ENCODE peak calls at places on chromosomes 5 and 9, in ten cellular contexts. One of them, this sample, is unnamed.

GRCh38 chr5:3778945-3779344 is 183.3 kb downstream of the IRX1 start:
- DNase-seq in glutamatergic neuron: no peak
- DNase-seq in IMR-90: no peak
- DNase-seq in Peyer's patch: no peak
- DNase-seq in ovary: no peak
- DNase-seq in epithelial cell of esophagus: no peak
- DNase-seq in neural crest cell: no peak
- DNase-seq in CD4-positive, alpha-beta T cell: no peak
- DNase-seq in AG09319: no peak
- DNase-seq in upper lobe of right lung: no peak
- DNase-seq in this sample: no peak

GRCh38 chr9:91451431-91452270 is 28.0 kb upstream of the NFIL3 start:
- DNase-seq in glutamatergic neuron: no peak
- DNase-seq in IMR-90: peak
- DNase-seq in Peyer's patch: no peak
- DNase-seq in ovary: no peak
- DNase-seq in epithelial cell of esophagus: peak
- DNase-seq in neural crest cell: no peak
- DNase-seq in CD4-positive, alpha-beta T cell: no peak
- DNase-seq in AG09319: no peak
- DNase-seq in upper lobe of right lung: no peak
- DNase-seq in this sample: no peak

GRCh38 chr9:122837266-122837850 is 9.0 kb upstream of the PDCL start:
- DNase-seq in glutamatergic neuron: no peak
- DNase-seq in IMR-90: no peak
- DNase-seq in Peyer's patch: no peak
- DNase-seq in ovary: no peak
- DNase-seq in epithelial cell of esophagus: no peak
- DNase-seq in neural crest cell: no peak
- DNase-seq in CD4-positive, alpha-beta T cell: no peak
- DNase-seq in AG09319: no peak
- DNase-seq in upper lobe of right lung: no peak
- DNase-seq in this sample: no peak

GRCh38 chr5:1831677-1832313 is 30.6 kb downstream of the NDUFS6 start:
- DNase-seq in glutamatergic neuron: no peak
- DNase-seq in IMR-90: no peak
- DNase-seq in Peyer's patch: peak
- DNase-seq in ovary: no peak
- DNase-seq in epithelial cell of esophagus: no peak
- DNase-seq in neural crest cell: no peak
- DNase-seq in CD4-positive, alpha-beta T cell: no peak
- DNase-seq in AG09319: no peak
- DNase-seq in upper lobe of right lung: peak
- DNase-seq in this sample: no peak

GRCh38 chr9:17322882-17323864 is 188.3 kb downstream of the CNTLN start:
- DNase-seq in glutamatergic neuron: peak
- DNase-seq in IMR-90: no peak
- DNase-seq in Peyer's patch: no peak
- DNase-seq in ovary: no peak
- DNase-seq in epithelial cell of esophagus: no peak
- DNase-seq in neural crest cell: no peak
- DNase-seq in CD4-positive, alpha-beta T cell: no peak
- DNase-seq in AG09319: no peak
- DNase-seq in upper lobe of right lung: no peak
- DNase-seq in this sample: no peak

GRCh38 chr9:130308081-130308571 is 42.6 kb downstream of the HMCN2 start:
- DNase-seq in glutamatergic neuron: no peak
- DNase-seq in IMR-90: no peak
- DNase-seq in Peyer's patch: no peak
- DNase-seq in ovary: no peak
- DNase-seq in epithelial cell of esophagus: no peak
- DNase-seq in neural crest cell: no peak
- DNase-seq in CD4-positive, alpha-beta T cell: no peak
- DNase-seq in AG09319: no peak
- DNase-seq in upper lobe of right lung: no peak
- DNase-seq in this sample: no peak

GRCh38 chr5:169148066-169148740 is 152.7 kb downstream of the SLIT3 start:
- DNase-seq in glutamatergic neuron: no peak
- DNase-seq in IMR-90: no peak
- DNase-seq in Peyer's patch: no peak
- DNase-seq in ovary: no peak
- DNase-seq in epithelial cell of esophagus: no peak
- DNase-seq in neural crest cell: no peak
- DNase-seq in CD4-positive, alpha-beta T cell: no peak
- DNase-seq in AG09319: no peak
- DNase-seq in upper lobe of right lung: no peak
- DNase-seq in this sample: no peak

GRCh38 chr9:87479801-87480201 is 17.9 kb upstream of the DAPK1 start:
- DNase-seq in glutamatergic neuron: no peak
- DNase-seq in IMR-90: no peak
- DNase-seq in Peyer's patch: no peak
- DNase-seq in ovary: no peak
- DNase-seq in epithelial cell of esophagus: no peak
- DNase-seq in neural crest cell: no peak
- DNase-seq in CD4-positive, alpha-beta T cell: no peak
- DNase-seq in AG09319: no peak
- DNase-seq in upper lobe of right lung: peak
- DNase-seq in this sample: no peak

GRCh38 chr9:6641961-6642360 is 3.6 kb downstream of the GLDC start:
- DNase-seq in glutamatergic neuron: no peak
- DNase-seq in IMR-90: no peak
- DNase-seq in Peyer's patch: no peak
- DNase-seq in ovary: no peak
- DNase-seq in epithelial cell of esophagus: peak
- DNase-seq in neural crest cell: no peak
- DNase-seq in CD4-positive, alpha-beta T cell: no peak
- DNase-seq in AG09319: no peak
- DNase-seq in upper lobe of right lung: no peak
- DNase-seq in this sample: no peak

GRCh38 chr5:150155258-150156032 is at the start of gene PDGFRB:
- DNase-seq in glutamatergic neuron: peak
- DNase-seq in IMR-90: peak
- DNase-seq in Peyer's patch: peak
- DNase-seq in ovary: peak
- DNase-seq in epithelial cell of esophagus: peak
- DNase-seq in neural crest cell: peak
- DNase-seq in CD4-positive, alpha-beta T cell: no peak
- DNase-seq in AG09319: peak
- DNase-seq in upper lobe of right lung: peak
- DNase-seq in this sample: peak

GRCh38 chr9:104091708-104092107 is 2.4 kb upstream of the SMC2 start:
- DNase-seq in glutamatergic neuron: no peak
- DNase-seq in IMR-90: peak
- DNase-seq in Peyer's patch: no peak
- DNase-seq in ovary: no peak
- DNase-seq in epithelial cell of esophagus: no peak
- DNase-seq in neural crest cell: no peak
- DNase-seq in CD4-positive, alpha-beta T cell: no peak
- DNase-seq in AG09319: no peak
- DNase-seq in upper lobe of right lung: no peak
- DNase-seq in this sample: no peak

GRCh38 chr5:526456-527088 is 2.3 kb upstream of the SLC9A3 start:
- DNase-seq in glutamatergic neuron: peak
- DNase-seq in IMR-90: no peak
- DNase-seq in Peyer's patch: peak
- DNase-seq in ovary: no peak
- DNase-seq in epithelial cell of esophagus: no peak
- DNase-seq in neural crest cell: no peak
- DNase-seq in CD4-positive, alpha-beta T cell: no peak
- DNase-seq in AG09319: no peak
- DNase-seq in upper lobe of right lung: no peak
- DNase-seq in this sample: no peak

GRCh38 chr5:57441557-57441956 is 41.1 kb downstream of the ACTBL2 start:
- DNase-seq in glutamatergic neuron: no peak
- DNase-seq in IMR-90: peak
- DNase-seq in Peyer's patch: no peak
- DNase-seq in ovary: no peak
- DNase-seq in epithelial cell of esophagus: peak
- DNase-seq in neural crest cell: no peak
- DNase-seq in CD4-positive, alpha-beta T cell: no peak
- DNase-seq in AG09319: peak
- DNase-seq in upper lobe of right lung: no peak
- DNase-seq in this sample: no peak

GRCh38 chr9:98521141-98521540 is 187.6 kb downstream of the GABBR2 start:
- DNase-seq in glutamatergic neuron: no peak
- DNase-seq in IMR-90: peak
- DNase-seq in Peyer's patch: no peak
- DNase-seq in ovary: no peak
- DNase-seq in epithelial cell of esophagus: peak
- DNase-seq in neural crest cell: no peak
- DNase-seq in CD4-positive, alpha-beta T cell: no peak
- DNase-seq in AG09319: no peak
- DNase-seq in upper lobe of right lung: no peak
- DNase-seq in this sample: no peak

GRCh38 chr9:70080481-70081119 is 37.0 kb downstream of the MAMDC2 start:
- DNase-seq in glutamatergic neuron: no peak
- DNase-seq in IMR-90: peak
- DNase-seq in Peyer's patch: no peak
- DNase-seq in ovary: no peak
- DNase-seq in epithelial cell of esophagus: no peak
- DNase-seq in neural crest cell: no peak
- DNase-seq in CD4-positive, alpha-beta T cell: no peak
- DNase-seq in AG09319: peak
- DNase-seq in upper lobe of right lung: no peak
- DNase-seq in this sample: no peak

GRCh38 chr9:127449332-127449966 is 1.8 kb downstream of the RPL12 start:
- DNase-seq in glutamatergic neuron: no peak
- DNase-seq in IMR-90: no peak
- DNase-seq in Peyer's patch: peak
- DNase-seq in ovary: no peak
- DNase-seq in epithelial cell of esophagus: no peak
- DNase-seq in neural crest cell: no peak
- DNase-seq in CD4-positive, alpha-beta T cell: no peak
- DNase-seq in AG09319: no peak
- DNase-seq in upper lobe of right lung: no peak
- DNase-seq in this sample: no peak

GRCh38 chr9:87497604-87498045 is at the start of gene DAPK1:
- DNase-seq in glutamatergic neuron: peak
- DNase-seq in IMR-90: no peak
- DNase-seq in Peyer's patch: peak
- DNase-seq in ovary: peak
- DNase-seq in epithelial cell of esophagus: peak
- DNase-seq in neural crest cell: peak
- DNase-seq in CD4-positive, alpha-beta T cell: no peak
- DNase-seq in AG09319: no peak
- DNase-seq in upper lobe of right lung: peak
- DNase-seq in this sample: peak

GRCh38 chr9:101311759-101312420 is 72.9 kb downstream of the BAAT start:
- DNase-seq in glutamatergic neuron: no peak
- DNase-seq in IMR-90: peak
- DNase-seq in Peyer's patch: no peak
- DNase-seq in ovary: no peak
- DNase-seq in epithelial cell of esophagus: peak
- DNase-seq in neural crest cell: no peak
- DNase-seq in CD4-positive, alpha-beta T cell: no peak
- DNase-seq in AG09319: peak
- DNase-seq in upper lobe of right lung: no peak
- DNase-seq in this sample: peak

GRCh38 chr5:56838409-56839039 is 23.2 kb downstream of the MAP3K1 start:
- DNase-seq in glutamatergic neuron: no peak
- DNase-seq in IMR-90: peak
- DNase-seq in Peyer's patch: no peak
- DNase-seq in ovary: no peak
- DNase-seq in epithelial cell of esophagus: peak
- DNase-seq in neural crest cell: no peak
- DNase-seq in CD4-positive, alpha-beta T cell: no peak
- DNase-seq in AG09319: peak
- DNase-seq in upper lobe of right lung: no peak
- DNase-seq in this sample: no peak

GRCh38 chr5:73303139-73304079 is 130.4 kb downstream of the TMEM174 start:
- DNase-seq in glutamatergic neuron: peak
- DNase-seq in IMR-90: no peak
- DNase-seq in Peyer's patch: peak
- DNase-seq in ovary: no peak
- DNase-seq in epithelial cell of esophagus: no peak
- DNase-seq in neural crest cell: no peak
- DNase-seq in CD4-positive, alpha-beta T cell: no peak
- DNase-seq in AG09319: no peak
- DNase-seq in upper lobe of right lung: no peak
- DNase-seq in this sample: peak
- TF ChIP-seq CTCF in glutamatergic neuron: peak
- TF ChIP-seq CTCF in IMR-90: no peak
- TF ChIP-seq CTCF in Peyer's patch: peak
- TF ChIP-seq CTCF in ovary: no peak
- TF ChIP-seq CTCF in epithelial cell of esophagus: no peak
- TF ChIP-seq CTCF in neural crest cell: peak
- TF ChIP-seq CTCF in CD4-positive, alpha-beta T cell: no peak
- TF ChIP-seq CTCF in AG09319: no peak
- TF ChIP-seq CTCF in upper lobe of right lung: peak
- TF ChIP-seq CTCF in this sample: peak

GRCh38 chr5:135304352-135305221 is 94.4 kb downstream of the MACROH2A1 start:
- DNase-seq in glutamatergic neuron: no peak
- DNase-seq in IMR-90: peak
- DNase-seq in Peyer's patch: no peak
- DNase-seq in ovary: no peak
- DNase-seq in epithelial cell of esophagus: no peak
- DNase-seq in neural crest cell: no peak
- DNase-seq in CD4-positive, alpha-beta T cell: no peak
- DNase-seq in AG09319: no peak
- DNase-seq in upper lobe of right lung: no peak
- DNase-seq in this sample: peak
- TF ChIP-seq CTCF in glutamatergic neuron: no peak
- TF ChIP-seq CTCF in IMR-90: no peak
- TF ChIP-seq CTCF in Peyer's patch: no peak
- TF ChIP-seq CTCF in ovary: no peak
- TF ChIP-seq CTCF in epithelial cell of esophagus: no peak
- TF ChIP-seq CTCF in neural crest cell: no peak
- TF ChIP-seq CTCF in CD4-positive, alpha-beta T cell: no peak
- TF ChIP-seq CTCF in AG09319: no peak
- TF ChIP-seq CTCF in upper lobe of right lung: no peak
- TF ChIP-seq CTCF in this sample: no peak

GRCh38 chr5:83516962-83517750 is 45.6 kb downstream of the VCAN start:
- DNase-seq in glutamatergic neuron: no peak
- DNase-seq in IMR-90: peak
- DNase-seq in Peyer's patch: no peak
- DNase-seq in ovary: no peak
- DNase-seq in epithelial cell of esophagus: no peak
- DNase-seq in neural crest cell: no peak
- DNase-seq in CD4-positive, alpha-beta T cell: no peak
- DNase-seq in AG09319: no peak
- DNase-seq in upper lobe of right lung: no peak
- DNase-seq in this sample: no peak
- TF ChIP-seq CTCF in glutamatergic neuron: no peak
- TF ChIP-seq CTCF in IMR-90: peak
- TF ChIP-seq CTCF in Peyer's patch: no peak
- TF ChIP-seq CTCF in ovary: no peak
- TF ChIP-seq CTCF in epithelial cell of esophagus: no peak
- TF ChIP-seq CTCF in neural crest cell: no peak
- TF ChIP-seq CTCF in CD4-positive, alpha-beta T cell: no peak
- TF ChIP-seq CTCF in AG09319: peak
- TF ChIP-seq CTCF in upper lobe of right lung: no peak
- TF ChIP-seq CTCF in this sample: no peak

DNA sequence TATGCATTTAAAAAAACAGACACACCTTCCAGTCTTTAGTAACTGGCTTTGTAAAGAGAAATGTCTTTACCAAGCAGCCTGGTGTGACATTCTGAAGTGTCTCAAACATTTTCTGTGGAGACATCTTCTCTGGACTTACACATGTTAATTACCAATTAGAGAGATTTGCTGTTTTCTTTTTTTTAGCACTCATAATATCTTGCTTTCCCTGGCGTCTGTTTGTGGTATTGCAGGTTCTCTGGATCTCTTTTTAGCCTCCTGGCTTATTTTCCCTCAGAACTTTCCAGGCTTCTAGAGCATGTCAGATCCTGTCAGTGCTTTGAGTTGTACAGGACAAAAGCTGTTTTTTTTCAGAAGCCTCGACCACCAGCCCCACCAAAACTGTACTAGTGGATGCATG is 92.5 kb downstream of the MSX2 start:
- DNase-seq in glutamatergic neuron: no peak
- DNase-seq in IMR-90: no peak
- DNase-seq in Peyer's patch: no peak
- DNase-seq in ovary: no peak
- DNase-seq in epithelial cell of esophagus: no peak
- DNase-seq in neural crest cell: no peak
- DNase-seq in CD4-positive, alpha-beta T cell: no peak
- DNase-seq in AG09319: no peak
- DNase-seq in upper lobe of right lung: no peak
- DNase-seq in this sample: no peak
- TF ChIP-seq CTCF in glutamatergic neuron: peak
- TF ChIP-seq CTCF in IMR-90: no peak
- TF ChIP-seq CTCF in Peyer's patch: no peak
- TF ChIP-seq CTCF in ovary: no peak
- TF ChIP-seq CTCF in epithelial cell of esophagus: no peak
- TF ChIP-seq CTCF in neural crest cell: peak
- TF ChIP-seq CTCF in CD4-positive, alpha-beta T cell: no peak
- TF ChIP-seq CTCF in AG09319: peak
- TF ChIP-seq CTCF in upper lobe of right lung: peak
- TF ChIP-seq CTCF in this sample: peak

This sample was measured in nephron progenitor cell.